ENCODE peak calls at places on chromosome 20, in five cellular contexts. L is neural crest cell, X is fibroblast of lung, W is ELF-1, M is left lung. D is an unnamed sample.

GRCh38 chr20:49892260-49893216 is 22.8 kb downstream of the SPATA2 start:
- DNase-seq in L (no peak), X (no peak), W (no peak), M (no peak), D (no peak)

GRCh38 chr20:58177799-58178198 is 50.7 kb downstream of the ANKRD60 start:
- DNase-seq in L (no peak), X (no peak), W (no peak), M (no peak), D (peak; percentile 14)

GRCh38 chr20:39036851-39037250 is 74.7 kb downstream of the DHX35 start:
- DNase-seq in L (no peak), X (peak; percentile 70), W (no peak), M (no peak), D (no peak)

GRCh38 chr20:11219192-11219591 is 545.4 kb upstream of the JAG1 start:
- DNase-seq in L (no peak), X (no peak), W (no peak), M (no peak), D (no peak)

GRCh38 chr20:4666001-4666470 is 55.7 kb upstream of the PRND start:
- DNase-seq in L (no peak), X (peak; percentile 80), W (no peak), M (no peak), D (no peak)

GRCh38 chr20:48314925-48315592 is 512.7 kb downstream of the PREX1 start:
- DNase-seq in L (no peak), X (no peak), W (no peak), M (no peak), D (no peak)

GRCh38 chr20:39903806-39904205 is 785.2 kb downstream of the MAFB start:
- DNase-seq in L (no peak), X (no peak), W (no peak), M (no peak), D (no peak)

GRCh38 chr20:14446446-14446845 is 109.0 kb upstream of the FLRT3 start:
- DNase-seq in L (no peak), X (no peak), W (no peak), M (no peak), D (no peak)

GRCh38 chr20:2619961-2620595 is 32.4 kb upstream of the NOP56 start:
- DNase-seq in L (no peak), X (peak; percentile 26), W (no peak), M (no peak), D (no peak)

GRCh38 chr20:10469599-10469998 is 34.5 kb downstream of the SLX4IP start:
- DNase-seq in L (peak; percentile 16), X (peak; percentile 77), W (peak; percentile 64), M (no peak), D (no peak)

GRCh38 chr20:24657878-24658620 is 188.6 kb downstream of the SYNDIG1 start:
- DNase-seq in L (no peak), X (peak; percentile 47), W (no peak), M (no peak), D (no peak)

GRCh38 chr20:47263502-47264084 is 92.9 kb downstream of the ZMYND8 start:
- DNase-seq in L (no peak), X (peak; percentile 27), W (no peak), M (no peak), D (no peak)

GRCh38 chr20:23873370-23874015 is 6.1 kb downstream of the CST5 start:
- DNase-seq in L (no peak), X (no peak), W (no peak), M (no peak), D (no peak)

GRCh38 chr20:37919389-37920040 is 16.6 kb downstream of the VSTM2L start:
- DNase-seq in L (no peak), X (no peak), W (peak; percentile 81), M (no peak), D (no peak)

GRCh38 chr20:42484335-42484734 is 705.4 kb downstream of the PTPRT start:
- DNase-seq in L (no peak), X (peak; percentile 2), W (no peak), M (no peak), D (no peak)